ENCODE peak calls at places on chromosomes 12 and 14, in nine cellular contexts. P is tibial nerve, G is ovary, X is HepG2, A is stomach, C is A549, W is H1, Z is SK-N-SH, B is esophagus muscularis mucosa. Y is an unnamed sample.

GRCh38 chr12:109458771-109459208 is 18.3 kb downstream of the KCTD10 start:
- DNase-seq in Z (no peak), G (no peak), C (no peak), B (no peak), P (no peak), A (no peak), W (no peak), X (no peak), Y (no peak)

GRCh38 chr12:68932123-68932700 is 759 bp downstream of the CPM start:
- DNase-seq in Z (no peak), A (no peak), X (no peak), W (no peak), C (no peak), G (no peak), B (no peak), P (no peak), Y (peak)

GRCh38 chr12:109726511-109727038 is 12.9 kb downstream of the FAM222A start:
- DNase-seq in A (no peak), C (no peak), X (no peak), W (no peak), Z (peak), P (peak), G (no peak), B (no peak), Y (no peak)

GRCh38 chr12:117968826-117969659 is at the start of gene KSR2:
- DNase-seq in B (no peak), Z (peak), C (peak), G (no peak), A (peak), P (no peak), W (peak), X (peak), Y (peak)

GRCh38 chr12:57626111-57626928 is 6.7 kb downstream of the B4GALNT1 start:
- DNase-seq in B (no peak), X (no peak), Z (no peak), W (peak), A (no peak), C (no peak), G (no peak), P (no peak), Y (no peak)

GRCh38 chr14:70897475-70897874 is 9.8 kb upstream of the PCNX1 start:
- DNase-seq in A (no peak), Z (no peak), W (no peak), B (no peak), G (no peak), P (no peak), C (no peak), X (no peak), Y (no peak)

GRCh38 chr12:121786441-121786825 is 7.1 kb downstream of the RHOF start:
- DNase-seq in A (peak), G (peak), P (no peak), W (no peak), Z (no peak), X (peak), B (no peak), C (peak), Y (peak)

GRCh38 chr14:101476258-101476930 is 84.9 kb upstream of the DIO3 start:
- DNase-seq in P (no peak), G (peak), X (no peak), B (no peak), C (no peak), Z (no peak), W (no peak), A (peak), Y (peak)

GRCh38 chr14:61588419-61588901 is 106.9 kb upstream of the HIF1A start:
- DNase-seq in X (no peak), Z (no peak), P (no peak), B (peak), A (peak), C (no peak), G (no peak), W (no peak), Y (no peak)

GRCh38 chr14:55914771-55915170 is 203.4 kb upstream of the PELI2 start:
- DNase-seq in C (no peak), A (no peak), P (no peak), Z (no peak), B (no peak), G (no peak), X (no peak), W (no peak), Y (no peak)

GRCh38 chr12:76777765-76778216 is 13.9 kb downstream of the ZDHHC17 start:
- DNase-seq in C (no peak), P (no peak), G (no peak), X (no peak), Z (no peak), B (no peak), W (no peak), A (no peak), Y (no peak)
- TF ChIP-seq EP300 in C (no peak), P (no peak), G (no peak), X (no peak), Z (no peak), B (no peak), W (no peak), A (no peak), Y (no peak)

DNA sequence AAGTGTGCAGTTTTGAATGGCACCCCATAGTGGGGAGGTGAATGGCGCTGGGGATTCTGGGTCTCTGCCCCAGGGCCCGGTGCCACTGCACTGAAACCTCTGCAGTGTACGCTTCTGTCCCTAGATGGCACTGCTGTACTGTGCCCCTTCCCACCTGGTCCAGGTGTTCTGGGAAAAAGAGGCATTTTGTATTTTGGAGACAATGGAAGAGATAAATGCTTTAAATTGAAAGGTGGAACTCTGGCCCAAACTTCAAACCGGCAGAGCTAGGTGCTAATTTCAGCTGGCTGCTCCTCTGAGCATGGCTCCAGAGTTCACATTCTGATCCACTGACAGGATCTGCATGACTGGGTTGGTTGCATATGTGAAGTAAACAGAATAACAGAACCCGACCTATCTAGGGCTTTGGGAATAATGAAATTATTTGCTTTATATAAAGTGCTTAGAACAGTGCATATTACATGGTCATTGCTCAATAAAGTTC is 52.2 kb downstream of the KRT80 start:
- DNase-seq in C (peak), X (no peak), A (peak), P (no peak), W (peak), G (no peak), Z (peak), B (no peak), Y (peak)
- TF ChIP-seq EP300 in C (no peak), X (no peak), A (no peak), P (no peak), W (no peak), G (no peak), Z (no peak), B (no peak), Y (no peak)

GRCh38 chr14:90168425-90169105 is 87.8 kb upstream of the PSMC1 start:
- DNase-seq in C (no peak), B (no peak), W (no peak), P (no peak), G (no peak), X (no peak), A (no peak), Z (no peak), Y (no peak)
- TF ChIP-seq EP300 in C (no peak), B (no peak), W (no peak), P (no peak), G (no peak), X (no peak), A (no peak), Z (no peak), Y (no peak)

GRCh38 chr12:77190022-77190421 is 124.7 kb upstream of the E2F7 start:
- DNase-seq in B (no peak), W (no peak), G (no peak), P (no peak), Z (no peak), A (no peak), C (no peak), X (no peak), Y (no peak)
- TF ChIP-seq EP300 in B (no peak), W (no peak), G (no peak), P (no peak), Z (peak), A (no peak), C (no peak), X (no peak), Y (no peak)

GRCh38 chr12:75508159-75508558 is 3.2 kb downstream of the KRR1 start:
- DNase-seq in C (no peak), A (no peak), B (no peak), Z (no peak), G (no peak), X (no peak), W (no peak), P (no peak), Y (no peak)
- TF ChIP-seq EP300 in C (no peak), A (no peak), B (no peak), Z (no peak), G (no peak), X (no peak), W (no peak), P (peak), Y (no peak)

GRCh38 chr12:51362307-51362706 is 15.8 kb upstream of the CELA1 start:
- DNase-seq in W (no peak), P (no peak), C (no peak), A (no peak), B (no peak), G (no peak), Z (no peak), X (peak), Y (no peak)
- TF ChIP-seq EP300 in W (no peak), P (peak), C (no peak), A (no peak), B (no peak), G (no peak), Z (no peak), X (no peak), Y (no peak)

DNA sequence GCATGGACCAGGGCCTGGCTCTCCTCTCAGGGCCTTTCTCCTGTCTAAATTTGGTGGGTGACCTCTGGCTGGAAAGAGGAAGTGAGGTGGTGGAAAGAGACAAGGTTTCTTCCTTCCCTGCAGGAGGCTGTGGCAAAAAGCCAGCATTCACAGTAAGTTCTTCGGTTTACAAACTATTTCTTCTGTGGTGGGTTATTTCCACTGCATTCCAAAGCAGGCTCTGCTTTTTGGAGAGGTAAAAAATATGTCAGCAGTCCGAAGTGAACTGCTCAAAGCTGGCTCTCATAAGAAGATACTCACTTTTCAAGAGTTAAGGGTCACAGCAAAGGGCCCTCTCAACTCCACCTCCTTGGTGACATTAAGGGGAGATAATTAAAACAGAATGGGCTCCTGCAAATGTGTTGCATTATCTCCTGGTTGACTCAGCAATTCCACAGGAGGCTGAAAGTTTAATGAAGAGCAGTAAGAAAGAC is 48.9 kb upstream of the POC1B start:
- DNase-seq in X (peak), P (no peak), A (no peak), Z (no peak), W (no peak), C (peak), B (no peak), G (peak), Y (no peak)
- TF ChIP-seq EP300 in X (no peak), P (no peak), A (no peak), Z (no peak), W (no peak), C (no peak), B (no peak), G (no peak), Y (no peak)

GRCh38 chr12:47274725-47275124 is 195.0 kb upstream of the AMIGO2 start:
- DNase-seq in W (no peak), X (no peak), P (no peak), A (no peak), C (no peak), B (no peak), G (no peak), Z (no peak), Y (no peak)

GRCh38 chr12:47280543-47281330 is 201.0 kb upstream of the AMIGO2 start:
- DNase-seq in P (no peak), A (no peak), Z (no peak), W (no peak), B (no peak), G (no peak), X (no peak), C (no peak), Y (no peak)

GRCh38 chr12:47276253-47277070 is 196.7 kb upstream of the AMIGO2 start:
- DNase-seq in Z (no peak), C (peak), A (no peak), B (peak), P (no peak), G (no peak), W (no peak), X (peak), Y (peak)

GRCh38 chr12:47277972-47278448 is 198.3 kb upstream of the AMIGO2 start:
- DNase-seq in X (no peak), Z (no peak), C (peak), A (no peak), P (no peak), W (no peak), B (no peak), G (no peak), Y (no peak)

DNA sequence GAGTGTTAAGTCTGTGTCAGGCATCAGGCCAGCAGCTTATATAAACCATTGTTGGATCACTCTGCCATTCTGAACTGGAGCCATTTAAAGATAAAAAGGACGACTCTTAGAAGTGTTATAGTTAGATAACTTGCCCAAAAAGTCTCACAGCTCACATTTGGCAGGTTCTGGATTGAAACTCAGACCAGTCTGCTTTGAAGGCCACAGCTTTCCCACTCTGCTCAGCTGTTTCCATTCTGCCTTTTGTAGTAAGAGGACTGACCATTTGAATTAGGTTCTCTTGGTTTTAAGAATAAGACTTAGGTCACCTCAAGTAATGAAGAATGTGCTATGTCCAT is 197.3 kb upstream of the AMIGO2 start:
- DNase-seq in X (no peak), A (peak), B (no peak), G (peak), W (no peak), C (no peak), P (no peak), Z (no peak), Y (no peak)
- TF ChIP-seq EP300 in X (no peak), A (no peak), B (no peak), G (no peak), W (no peak), C (no peak), P (no peak), Z (no peak), Y (no peak)